ENCODE peak calls at places on chromosomes 11 and 22, in four cellular contexts. W is GM12891, V is GM12878, Y is K562. O is an unnamed sample.

GRCh38 chr11:75014129-75014528 is 25.4 kb downstream of the NEU3 start:
- DNase-seq in V (no peak), W (no peak), Y (no peak), O (no peak)

GRCh38 chr11:31106963-31107576 is 262.5 kb downstream of the DCDC1 start:
- DNase-seq in V (no peak), Y (peak; percentile 49), W (peak; percentile 17), O (peak; percentile 59)

GRCh38 chr11:20048246-20048645 is 112.0 kb downstream of the DBX1 start:
- DNase-seq in V (no peak), Y (no peak), W (no peak), O (no peak)

GRCh38 chr22:46071451-46072029 is 78.8 kb upstream of the PPARA start:
- DNase-seq in W (no peak), Y (no peak), V (no peak), O (peak; percentile 70)

GRCh38 chr11:30774451-30774850 is 188.3 kb upstream of the MPPED2 start:
- DNase-seq in Y (no peak), V (no peak), W (no peak), O (no peak)

GRCh38 chr11:73188301-73188700 is 29.8 kb upstream of the P2RY2 start:
- DNase-seq in W (no peak), V (no peak), Y (no peak), O (no peak)

GRCh38 chr11:74465291-74465708 is 2.0 kb downstream of the KCNE3 start:
- DNase-seq in Y (no peak), V (no peak), W (no peak), O (no peak)

GRCh38 chr11:92866679-92867282 is 102.7 kb upstream of the MTNR1B start:
- DNase-seq in V (no peak), W (no peak), Y (no peak), O (no peak)

GRCh38 chr11:2269601-2270321 is 627 bp downstream of the ASCL2 start:
- DNase-seq in Y (peak; percentile 58), V (no peak), W (no peak), O (peak; percentile 65)

GRCh38 chr22:36425977-36426523 is 38.3 kb upstream of the MYH9 start:
- DNase-seq in Y (peak; percentile 72), V (no peak), W (no peak), O (no peak)

GRCh38 chr11:29395555-29396072 is 621.2 kb downstream of the KCNA4 start:
- DNase-seq in V (no peak), Y (no peak), W (no peak), O (no peak)

GRCh38 chr22:43521716-43522115 is 109.9 kb downstream of the MPPED1 start:
- DNase-seq in Y (no peak), W (no peak), V (no peak), O (no peak)

GRCh38 chr11:108985611-108986279 is 320.9 kb downstream of the DDX10 start:
- DNase-seq in Y (no peak), V (no peak), W (no peak), O (no peak)

GRCh38 chr11:88280673-88281316 is 56.7 kb downstream of the CTSC start:
- DNase-seq in W (no peak), V (no peak), Y (no peak), O (no peak)

GRCh38 chr22:35708917-35709316 is 8.8 kb upstream of the APOL5 start:
- DNase-seq in Y (no peak), W (no peak), V (no peak), O (no peak)

GRCh38 chr11:17479284-17480214 is 2.9 kb upstream of the ABCC8 start:
- DNase-seq in Y (peak; percentile 67), W (no peak), V (no peak), O (no peak)

GRCh38 chr22:47366026-47366767 is 603.7 kb downstream of the TBC1D22A start:
- DNase-seq in W (no peak), V (no peak), Y (no peak), O (no peak)

GRCh38 chr22:32335471-32335870 is 22.2 kb upstream of the RFPL3 start:
- DNase-seq in W (no peak), V (no peak), Y (no peak), O (no peak)

GRCh38 chr22:46443850-46444389 is 93.5 kb downstream of the CELSR1 start:
- DNase-seq in V (no peak), W (no peak), Y (no peak), O (no peak)

GRCh38 chr11:41784513-41785335 is 325.3 kb upstream of the LRRC4C start:
- DNase-seq in V (no peak), W (no peak), Y (no peak), O (no peak)

GRCh38 chr11:84319853-84320252 is 1033.7 kb upstream of the CCDC90B start:
- DNase-seq in V (no peak), Y (no peak), W (no peak), O (no peak)

GRCh38 chr11:42043312-42043711 is 583.9 kb upstream of the LRRC4C start:
- DNase-seq in Y (no peak), W (no peak), V (no peak), O (no peak)

GRCh38 chr11:47272706-47273105 is 2.8 kb downstream of the MADD start:
- DNase-seq in W (no peak), Y (no peak), V (no peak), O (no peak)

GRCh38 chr11:121870202-121871045 is 245.6 kb downstream of the BLID start:
- DNase-seq in Y (no peak), W (no peak), V (no peak), O (no peak)

GRCh38 chr11:78499971-78500370 is 74.7 kb downstream of the NARS2 start:
- DNase-seq in Y (no peak), V (no peak), W (no peak), O (no peak)

GRCh38 chr11:76033699-76034098 is 172.6 kb downstream of the WNT11 start:
- DNase-seq in Y (no peak), W (no peak), V (peak; percentile 16), O (no peak)

GRCh38 chr11:2431395-2431794 is 12.9 kb downstream of the TRPM5 start:
- DNase-seq in Y (no peak), W (no peak), V (no peak), O (no peak)

GRCh38 chr11:15629690-15630321 is 515.1 kb downstream of the INSC start:
- DNase-seq in Y (no peak), V (no peak), W (no peak), O (peak; percentile 59)

GRCh38 chr22:38250642-38251354 is 22.0 kb downstream of the TMEM184B start:
- DNase-seq in V (no peak), Y (no peak), W (no peak), O (no peak)

GRCh38 chr11:126890561-126890960 is 110.0 kb downstream of the KIRREL3 start:
- DNase-seq in Y (no peak), W (no peak), V (no peak), O (no peak)

GRCh38 chr11:26964335-26964734 is 29.6 kb upstream of the FIBIN start:
- DNase-seq in W (no peak), V (no peak), Y (no peak), O (no peak)

GRCh38 chr11:129453293-129453721 is 77.7 kb downstream of the BARX2 start:
- DNase-seq in Y (no peak), W (no peak), V (no peak), O (no peak)

GRCh38 chr11:76918941-76919386 is 58.2 kb downstream of the ACER3 start:
- DNase-seq in Y (peak; percentile 30), W (no peak), V (peak; percentile 19), O (peak; percentile 8)

GRCh38 chr11:118008271-118008903 is 22.2 kb downstream of the IL10RA start:
- DNase-seq in V (no peak), Y (no peak), W (no peak), O (no peak)

GRCh38 chr11:21177379-21177778 is 508.0 kb downstream of the NELL1 start:
- DNase-seq in Y (no peak), V (no peak), W (no peak), O (no peak)

GRCh38 chr11:99693941-99694492 is 673.3 kb downstream of the CNTN5 start:
- DNase-seq in V (no peak), W (no peak), Y (no peak), O (no peak)

GRCh38 chr11:94398101-94398500 is 3.1 kb downstream of the GPR83 start:
- DNase-seq in V (no peak), W (no peak), Y (no peak), O (no peak)

GRCh38 chr11:94402355-94402754 is 1.1 kb upstream of the GPR83 start:
- DNase-seq in W (no peak), V (no peak), Y (no peak), O (no peak)

GRCh38 chr11:94401773-94402265 is 600 bp upstream of the GPR83 start:
- DNase-seq in W (no peak), V (no peak), Y (no peak), O (no peak)

GRCh38 chr11:94400075-94400838 is 962 bp downstream of the GPR83 start:
- DNase-seq in W (no peak), Y (no peak), V (no peak), O (no peak)

GRCh38 chr11:94400839-94401772 is at the start of gene GPR83:
- DNase-seq in Y (no peak), V (no peak), W (no peak), O (no peak)
- TF ChIP-seq SPI1 in Y (no peak), V (no peak), W (no peak), O (no peak)

GRCh38 chr22:29370556-29370955 is 17.8 kb downstream of the AP1B1 start:
- DNase-seq in V (no peak), Y (no peak), W (no peak), O (no peak)
- TF ChIP-seq SPI1 in V (no peak), Y (no peak), W (no peak), O (no peak)

GRCh38 chr11:36569095-36569494 is 1.3 kb downstream of the RAG1 start:
- DNase-seq in Y (no peak), W (no peak), V (no peak), O (no peak)

GRCh38 chr11:36567684-36568083 is at the start of gene RAG1:
- DNase-seq in V (no peak), W (no peak), Y (no peak), O (no peak)

GRCh38 chr11:36566407-36567053 is 1.3 kb upstream of the RAG1 start:
- DNase-seq in Y (no peak), V (no peak), W (no peak), O (no peak)

GRCh38 chr11:36564376-36565032 is 3.3 kb upstream of the RAG1 start:
- DNase-seq in Y (peak; percentile 23), V (peak; percentile 20), W (peak; percentile 9), O (no peak)

GRCh38 chr11:36565033-36565610 is 2.7 kb upstream of the RAG1 start:
- DNase-seq in W (no peak), V (no peak), Y (no peak), O (no peak)
- TF ChIP-seq SPI1 in W (no peak), V (no peak), Y (no peak), O (no peak)

GRCh38 chr22:28734393-28734792 is 7.2 kb downstream of the CHEK2 start:
- DNase-seq in Y (no peak), W (no peak), V (no peak), O (no peak)
- TF ChIP-seq SPI1 in Y (no peak), W (no peak), V (no peak), O (no peak)

GRCh38 chr11:8235925-8236324 is 27.8 kb downstream of the LMO1 start:
- DNase-seq in W (no peak), Y (no peak), V (no peak), O (no peak)

GRCh38 chr11:8234425-8234821 is 29.3 kb downstream of the LMO1 start:
- DNase-seq in Y (no peak), V (no peak), W (no peak), O (no peak)

GRCh38 chr11:8233691-8234424 is 29.8 kb downstream of the LMO1 start:
- DNase-seq in Y (no peak), W (no peak), V (no peak), O (no peak)

GRCh38 chr11:8232849-8233606 is 30.6 kb downstream of the LMO1 start:
- DNase-seq in W (no peak), V (no peak), Y (no peak), O (no peak)

GRCh38 chr11:8234910-8235309 is 28.8 kb downstream of the LMO1 start:
- DNase-seq in V (no peak), Y (no peak), W (no peak), O (no peak)
- TF ChIP-seq SPI1 in V (no peak), Y (no peak), W (no peak), O (no peak)

O was measured in HL-60.